ENCODE peak calls at places on chromosomes 4 and X, in seven cellular contexts. J is K562, H is Panc1, C is GM23338, W is endothelial cell of umbilical vein, U is SK-N-SH, Y is H1. Z is an unnamed sample.

GRCh38 chr4:1767058-1767769 is 25.9 kb upstream of the FGFR3 start:
- DNase-seq in J (peak; percentile 84), H (no peak), C (peak; percentile 76), W (no peak), U (peak; percentile 86), Y (no peak), Z (no peak)

GRCh38 chrX:53354669-53355068 is 67.8 kb downstream of the SMC1A start:
- DNase-seq in J (no peak), H (no peak), C (no peak), W (no peak), U (no peak), Y (no peak), Z (no peak)

GRCh38 chr4:14254252-14254651 is 626.7 kb upstream of the BOD1L1 start:
- DNase-seq in J (peak; percentile 19), H (no peak), C (peak; percentile 71), W (peak; percentile 44), U (peak; percentile 22), Y (peak; percentile 60), Z (peak; percentile 31)

GRCh38 chr4:158290912-158291311 is 80.6 kb downstream of the TMEM144 start:
- DNase-seq in J (no peak), H (no peak), C (no peak), W (no peak), U (no peak), Y (no peak), Z (no peak)

GRCh38 chr4:16642897-16643296 is 255.5 kb downstream of the LDB2 start:
- DNase-seq in J (peak; percentile 16), H (no peak), C (no peak), W (no peak), U (peak; percentile 51), Y (no peak), Z (no peak)

GRCh38 chr4:118279328-118279727 is 73.5 kb downstream of the PRSS12 start:
- DNase-seq in J (peak; percentile 23), H (no peak), C (no peak), W (no peak), U (no peak), Y (no peak), Z (no peak)

GRCh38 chr4:24840362-24840761 is 45.0 kb downstream of the SOD3 start:
- DNase-seq in J (no peak), H (no peak), C (no peak), W (no peak), U (no peak), Y (no peak), Z (no peak)

GRCh38 chr4:140690093-140690492 is 66.1 kb downstream of the TBC1D9 start:
- DNase-seq in J (no peak), H (no peak), C (no peak), W (no peak), U (no peak), Y (no peak), Z (no peak)

GRCh38 chr4:154045086-154045485 is 256.2 kb upstream of the SFRP2 start:
- DNase-seq in J (no peak), H (no peak), C (no peak), W (no peak), U (no peak), Y (no peak), Z (no peak)

GRCh38 chrX:118579417-118579816 is 83.8 kb downstream of the DOCK11 start:
- DNase-seq in J (no peak), H (no peak), C (no peak), W (no peak), U (no peak), Y (no peak), Z (no peak)

GRCh38 chr4:2937986-2938385 is 25.2 kb downstream of the NOP14 start:
- DNase-seq in J (no peak), H (no peak), C (no peak), W (no peak), U (no peak), Y (no peak), Z (no peak)

GRCh38 chr4:78774395-78774794 is 1.8 kb upstream of the BMP2K start:
- DNase-seq in J (no peak), H (no peak), C (no peak), W (no peak), U (no peak), Y (no peak), Z (no peak)

GRCh38 chrX:16076834-16077233 is 46.5 kb upstream of the GRPR start:
- DNase-seq in J (no peak), H (no peak), C (no peak), W (no peak), U (no peak), Y (no peak), Z (no peak)

GRCh38 chr4:24763631-24764302 is 31.6 kb upstream of the SOD3 start:
- DNase-seq in J (no peak), H (no peak), C (no peak), W (no peak), U (no peak), Y (no peak), Z (no peak)

GRCh38 chr4:76527666-76528065 is 92.6 kb downstream of the SHROOM3 start:
- DNase-seq in J (no peak), H (no peak), C (no peak), W (no peak), U (no peak), Y (no peak), Z (no peak)

GRCh38 chr4:52915730-52916129 is 53.6 kb downstream of the RASL11B start:
- DNase-seq in J (no peak), H (no peak), C (no peak), W (no peak), U (no peak), Y (no peak), Z (no peak)

GRCh38 chr4:2259541-2260267 is 2.2 kb downstream of the MXD4 start:
- DNase-seq in J (no peak), H (no peak), C (no peak), W (no peak), U (no peak), Y (no peak), Z (peak; percentile 20)

GRCh38 chr4:19026281-19026680 is 1004.7 kb upstream of the LCORL start:
- DNase-seq in J (no peak), H (no peak), C (no peak), W (no peak), U (no peak), Y (no peak), Z (peak; percentile 39)

GRCh38 chr4:22593933-22594332 is 78.1 kb upstream of the ADGRA3 start:
- DNase-seq in J (no peak), H (no peak), C (no peak), W (no peak), U (no peak), Y (no peak), Z (no peak)
- TF ChIP-seq POLR2AphosphoS5 in J (no peak), H (no peak), C (no peak), W (no peak), U (no peak), Y (no peak), Z (no peak)

GRCh38 chr4:105279314-105279713 is 132.6 kb downstream of the TET2 start:
- DNase-seq in J (no peak), H (no peak), C (no peak), W (no peak), U (no peak), Y (no peak), Z (no peak)

GRCh38 chr4:105280338-105280809 is 133.7 kb downstream of the TET2 start:
- DNase-seq in J (no peak), H (no peak), C (no peak), W (peak; percentile 24), U (no peak), Y (no peak), Z (no peak)

GRCh38 chr4:105283501-105283900 is 136.8 kb downstream of the TET2 start:
- DNase-seq in J (no peak), H (no peak), C (no peak), W (peak; percentile 3), U (no peak), Y (no peak), Z (no peak)

GRCh38 chr4:105282489-105282888 is 135.8 kb downstream of the TET2 start:
- DNase-seq in J (no peak), H (no peak), C (no peak), W (no peak), U (no peak), Y (no peak), Z (no peak)

DNA sequence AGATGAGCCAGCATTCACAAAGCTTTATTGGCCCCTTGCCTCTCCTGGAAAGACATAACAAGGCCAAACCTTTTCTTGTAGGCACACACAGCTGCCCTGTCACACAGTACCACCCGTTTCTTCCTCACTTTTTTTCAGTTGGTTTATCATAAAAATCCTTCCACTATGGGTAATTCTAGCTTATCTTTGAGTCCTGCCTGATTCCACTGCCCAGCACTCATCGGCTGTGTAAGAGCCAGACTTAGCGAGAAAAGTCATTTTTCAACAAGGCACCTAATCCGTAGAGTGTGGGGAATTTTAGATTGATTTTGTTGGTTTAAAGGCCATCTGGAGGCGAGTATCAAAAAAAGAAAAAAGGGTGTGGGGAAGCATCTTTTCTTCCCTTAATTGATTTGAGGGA is 134.3 kb downstream of the TET2 start:
- DNase-seq in J (no peak), H (no peak), C (no peak), W (no peak), U (no peak), Y (no peak), Z (no peak)
- TF ChIP-seq POLR2AphosphoS5 in J (no peak), H (no peak), C (no peak), W (no peak), U (no peak), Y (no peak), Z (no peak)

GRCh38 chr4:169013396-169013795 is 3.3 kb upstream of the CBR4 start:
- DNase-seq in J (no peak), H (no peak), C (no peak), W (no peak), U (no peak), Y (no peak), Z (no peak)

GRCh38 chr4:169008478-169008877 is 1.6 kb downstream of the CBR4 start:
- DNase-seq in J (no peak), H (no peak), C (no peak), W (no peak), U (no peak), Y (no peak), Z (no peak)

GRCh38 chr4:169012049-169012448 is 2.0 kb upstream of the CBR4 start:
- DNase-seq in J (no peak), H (no peak), C (no peak), W (no peak), U (no peak), Y (no peak), Z (no peak)

GRCh38 chr4:169009281-169010124 is 552 bp downstream of the CBR4 start:
- DNase-seq in J (peak; percentile 43), H (no peak), C (peak; percentile 69), W (peak; percentile 66), U (no peak), Y (peak; percentile 72), Z (peak; percentile 87)

GRCh38 chr4:169010125-169011023 is at the start of gene CBR4:
- DNase-seq in J (peak; percentile 83), H (peak; percentile 86), C (peak; percentile 98), W (peak; percentile 99), U (peak; percentile 86), Y (peak; percentile 88), Z (peak; percentile 99)
- TF ChIP-seq POLR2AphosphoS5 in J (peak; percentile 87), H (peak; percentile 79), C (peak; percentile 89), W (peak; percentile 91), U (peak; percentile 93), Y (peak; percentile 73), Z (peak; percentile 87)

GRCh38 chrX:136390921-136391320 is 90.2 kb downstream of the ADGRG4 start:
- DNase-seq in J (no peak), H (no peak), C (no peak), W (no peak), U (no peak), Y (no peak), Z (no peak)

GRCh38 chrX:136386821-136387220 is 86.1 kb downstream of the ADGRG4 start:
- DNase-seq in J (no peak), H (no peak), C (no peak), W (no peak), U (no peak), Y (no peak), Z (no peak)

GRCh38 chrX:136386173-136386572 is 85.4 kb downstream of the ADGRG4 start:
- DNase-seq in J (no peak), H (no peak), C (no peak), W (no peak), U (no peak), Y (no peak), Z (no peak)

GRCh38 chrX:136387951-136388502 is 87.3 kb downstream of the ADGRG4 start:
- DNase-seq in J (no peak), H (no peak), C (no peak), W (no peak), U (no peak), Y (no peak), Z (no peak)
- TF ChIP-seq POLR2AphosphoS5 in J (no peak), H (no peak), C (no peak), W (no peak), U (no peak), Y (no peak), Z (no peak)

Z was measured in upper lobe of left lung.